ENCODE peak calls at places on chromosomes 3 and 15, in four cellular contexts. X is GM12864, W is breast epithelium, K is fibroblast of mammary gland. N is an unnamed sample.
A peak's percentile ranks its signal among the peaks of the same experiment; 100 is the strongest.

GRCh38 chr3:55006277-55006676 is 78.4 kb upstream of the LRTM1 start:
- DNase-seq in X (no peak), K (no peak), W (no peak), N (no peak)

GRCh38 chr3:190586631-190587000 is 72.7 kb downstream of the IL1RAP start:
- DNase-seq in W (no peak), X (no peak), K (peak; percentile 86), N (no peak)

GRCh38 chr15:93270937-93271472 is 182.0 kb upstream of the RGMA start:
- DNase-seq in K (no peak), W (no peak), X (no peak), N (no peak)

GRCh38 chr3:52347716-52348635 is 31.9 kb downstream of the DNAH1 start:
- DNase-seq in K (no peak), X (no peak), W (no peak), N (no peak)

GRCh38 chr15:77346637-77347036 is 73.3 kb downstream of the PEAK1 start:
- DNase-seq in K (no peak), X (no peak), W (no peak), N (no peak)

GRCh38 chr3:54954516-54954915 is 26.7 kb upstream of the LRTM1 start:
- DNase-seq in W (no peak), X (no peak), K (no peak), N (no peak)

GRCh38 chr3:107426223-107426622 is 49.0 kb downstream of the CCDC54 start:
- DNase-seq in X (no peak), W (no peak), K (no peak), N (no peak)

GRCh38 chr15:63601727-63602185 is 4.6 kb downstream of the FBXL22 start:
- DNase-seq in X (no peak), W (no peak), K (no peak), N (no peak)

GRCh38 chr3:119663885-119664284 is 3.5 kb upstream of the POPDC2 start:
- DNase-seq in K (peak; percentile 73), X (no peak), W (no peak), N (no peak)

GRCh38 chr15:60651734-60652141 is 172.8 kb upstream of the ICE2 start:
- DNase-seq in X (no peak), K (no peak), W (no peak), N (no peak)

GRCh38 chr3:111738790-111739189 is 120.3 kb upstream of the PHLDB2 start:
- DNase-seq in X (no peak), W (no peak), K (no peak), N (no peak)

GRCh38 chr15:64969401-64969800 is 20.3 kb downstream of the SPG21 start:
- DNase-seq in K (no peak), W (no peak), X (no peak), N (no peak)

GRCh38 chr3:157067114-157067513 is 92.8 kb downstream of the CCNL1 start:
- DNase-seq in W (no peak), K (no peak), X (peak; percentile 35), N (no peak)

GRCh38 chr15:74631935-74632560 is 16.4 kb downstream of the CLK3 start:
- DNase-seq in K (peak; percentile 55), W (no peak), X (no peak), N (no peak)

GRCh38 chr15:92797168-92798052 is 102.7 kb upstream of the CHD2 start:
- DNase-seq in X (no peak), K (peak; percentile 84), W (no peak), N (peak; percentile 18)

GRCh38 chr15:75843618-75844610 is 667 bp downstream of the UBE2Q2 start:
- DNase-seq in K (peak; percentile 37), W (peak; percentile 58), X (peak; percentile 18), N (peak; percentile 63)

GRCh38 chr3:38579146-38579545 is 70.3 kb downstream of the SCN5A start:
- DNase-seq in X (no peak), K (no peak), W (no peak), N (no peak)

GRCh38 chr15:96340611-96341464 is 10.3 kb downstream of the NR2F2 start:
- DNase-seq in X (no peak), W (no peak), K (peak; percentile 73), N (no peak)

GRCh38 chr3:133988631-133989161 is 41.0 kb downstream of the SLCO2A1 start:
- DNase-seq in X (no peak), K (no peak), W (no peak), N (no peak)

GRCh38 chr3:72571638-72572114 is 276.6 kb downstream of the SHQ1 start:
- DNase-seq in X (no peak), W (no peak), K (no peak), N (no peak)

GRCh38 chr3:23308986-23309625 is 106.0 kb downstream of the UBE2E2 start:
- DNase-seq in W (no peak), X (no peak), K (no peak), N (no peak)

GRCh38 chr3:177642042-177642441 is 444.8 kb upstream of the TBL1XR1 start:
- DNase-seq in W (no peak), K (no peak), X (no peak), N (no peak)

GRCh38 chr3:105626739-105627138 is 242.1 kb downstream of the CBLB start:
- DNase-seq in X (no peak), K (no peak), W (no peak), N (no peak)

GRCh38 chr3:50205719-50206276 is 727 bp downstream of the SLC38A3 start:
- DNase-seq in W (no peak), X (no peak), K (no peak), N (no peak)

GRCh38 chr15:76075060-76075459 is 15.3 kb downstream of the TMEM266 start:
- DNase-seq in K (no peak), X (no peak), W (no peak), N (no peak)

GRCh38 chr15:62886431-62887071 is 156.0 kb upstream of the TPM1 start:
- DNase-seq in X (no peak), K (peak; percentile 62), W (no peak), N (no peak)

GRCh38 chr15:31975446-31976229 is 54.7 kb upstream of the CHRNA7 start:
- DNase-seq in W (no peak), K (no peak), X (no peak), N (no peak)

GRCh38 chr3:64008952-64009351 is 14.3 kb downstream of the PSMD6 start:
- DNase-seq in K (peak; percentile 28), X (no peak), W (no peak), N (no peak)

GRCh38 chr15:88018865-88019626 is 237.5 kb downstream of the NTRK3 start:
- DNase-seq in W (no peak), K (peak; percentile 60), X (no peak), N (no peak)

GRCh38 chr3:15923640-15924405 is 126.0 kb upstream of the ANKRD28 start:
- DNase-seq in K (peak; percentile 45), W (no peak), X (no peak), N (no peak)

GRCh38 chr3:17623464-17623863 is 119.0 kb downstream of the TBC1D5 start:
- DNase-seq in X (no peak), K (no peak), W (no peak), N (no peak)

GRCh38 chr3:109532257-109533216 is 195.2 kb upstream of the DPPA4 start:
- DNase-seq in K (peak; percentile 42), W (no peak), X (no peak), N (no peak)

GRCh38 chr3:70989174-70989573 is 594.4 kb downstream of the FOXP1 start:
- DNase-seq in W (no peak), X (no peak), K (peak; percentile 82), N (no peak)
- H3K4me3 ChIP-seq in W (no peak overlapping the region), X (no peak overlapping the region), K (no peak overlapping the region), N (no peak overlapping the region)

GRCh38 chr3:48548731-48549705 is 7.6 kb downstream of the PFKFB4 start:
- DNase-seq in K (peak; percentile 76), W (peak; percentile 83), X (no peak), N (peak; percentile 93)
- H3K4me3 ChIP-seq in K (no peak overlapping the region), W (no peak overlapping the region), X (no peak overlapping the region), N (no peak overlapping the region)

DNA sequence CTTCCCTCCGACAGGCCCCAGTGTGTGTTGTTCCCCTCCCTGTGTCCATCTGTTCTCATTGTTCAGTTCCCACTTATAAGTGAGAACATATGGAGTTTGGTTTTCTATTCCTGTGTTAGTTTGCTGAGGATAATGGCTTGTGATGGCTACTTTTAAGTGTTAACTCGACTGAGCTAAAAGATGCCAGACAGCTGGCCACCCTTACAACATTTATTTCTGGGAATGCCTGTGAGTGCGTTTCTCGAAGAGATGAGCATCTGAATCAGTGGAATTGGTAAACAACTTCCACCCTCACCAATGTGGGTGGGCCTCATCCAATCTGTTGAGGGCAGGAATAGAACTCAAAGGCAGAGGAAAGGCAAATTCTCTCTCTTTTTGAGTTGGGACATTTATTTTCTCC is 24.8 kb upstream of the TM2D3 start:
- DNase-seq in K (peak; percentile 56), X (no peak), W (no peak), N (no peak)
- H3K4me3 ChIP-seq in K (no peak overlapping the region), X (no peak overlapping the region), W (no peak overlapping the region), N (no peak overlapping the region)

GRCh38 chr3:84958495-84959469 is at the start of gene CADM2:
- DNase-seq in K (peak; percentile 52), W (peak; percentile 90), X (no peak), N (peak; percentile 91)

GRCh38 chr3:84960994-84961393 is 2.2 kb downstream of the CADM2 start:
- DNase-seq in X (no peak), K (no peak), W (no peak), N (no peak)

GRCh38 chr3:84960581-84960980 is 1.8 kb downstream of the CADM2 start:
- DNase-seq in W (no peak), X (no peak), K (no peak), N (no peak)

GRCh38 chr3:84961492-84962255 is 2.9 kb downstream of the CADM2 start:
- DNase-seq in K (no peak), W (no peak), X (no peak), N (peak; percentile 74)

GRCh38 chr3:84959470-84960380 is 936 bp downstream of the CADM2 start:
- DNase-seq in W (no peak), X (no peak), K (no peak), N (no peak)
- H3K4me3 ChIP-seq in W (peak overlapping the region; percentile 83), X (no peak overlapping the region), K (no peak overlapping the region), N (peak overlapping the region; percentile 45)

GRCh38 chr3:194167873-194168272 is 31.9 kb downstream of the HES1 start:
- DNase-seq in X (no peak), W (no peak), K (no peak), N (no peak)

GRCh38 chr3:194168994-194169393 is 33.0 kb downstream of the HES1 start:
- DNase-seq in X (no peak), W (no peak), K (no peak), N (no peak)

GRCh38 chr3:194167480-194167862 is 31.5 kb downstream of the HES1 start:
- DNase-seq in K (no peak), W (no peak), X (no peak), N (no peak)

GRCh38 chr3:194165619-194166018 is 29.7 kb downstream of the HES1 start:
- DNase-seq in X (no peak), W (no peak), K (no peak), N (no peak)

GRCh38 chr3:194166682-194167479 is 30.9 kb downstream of the HES1 start:
- DNase-seq in X (no peak), W (no peak), K (no peak), N (no peak)
- H3K4me3 ChIP-seq in X (no peak overlapping the region), W (peak overlapping the region; percentile 35), K (no peak overlapping the region), N (no peak overlapping the region)

GRCh38 chr3:47008851-47009224 is 29.4 kb downstream of the NBEAL2 start:
- DNase-seq in W (no peak), K (no peak), X (no peak), N (no peak)
- H3K4me3 ChIP-seq in W (peak overlapping the region; percentile 65), K (peak overlapping the region; percentile 46), X (peak overlapping the region; percentile 34), N (peak overlapping the region; percentile 40)

N was measured in left lung.